ENCODE peak calls at places on chromosomes 2 and 18, in seven cellular contexts. I is cardiac muscle cell, P is AG04450, D is IMR-90, Z is adrenal gland, O is tibial artery, A is Panc1. C is an unnamed sample.

GRCh38 chr2:212935749-212936148 is 215.7 kb downstream of the IKZF2 start:
- DNase-seq in I (no peak), P (no peak), D (peak), Z (no peak), O (no peak), A (no peak), C (no peak)

GRCh38 chr2:197285361-197285760 is 25.2 kb downstream of the ANKRD44 start:
- DNase-seq in I (no peak), P (no peak), D (no peak), Z (no peak), O (no peak), A (no peak), C (no peak)

GRCh38 chr2:120132190-120132589 is 91.0 kb downstream of the TMEM185B start:
- DNase-seq in I (peak), P (no peak), D (peak), Z (no peak), O (no peak), A (no peak), C (no peak)

GRCh38 chr2:159064446-159065301 is 96.2 kb downstream of the TANC1 start:
- DNase-seq in I (peak), P (no peak), D (peak), Z (no peak), O (no peak), A (no peak), C (no peak)

GRCh38 chr2:2673406-2673805 is 342.3 kb upstream of the MYT1L start:
- DNase-seq in I (no peak), P (no peak), D (no peak), Z (no peak), O (no peak), A (no peak), C (no peak)

GRCh38 chr18:77101410-77102245 is 31.0 kb downstream of the MBP start:
- DNase-seq in I (peak), P (peak), D (peak), Z (peak), O (peak), A (peak), C (peak)

GRCh38 chr2:67037655-67038054 is 359.5 kb upstream of the ETAA1 start:
- DNase-seq in I (no peak), P (no peak), D (no peak), Z (no peak), O (no peak), A (no peak), C (peak)

GRCh38 chr2:129767987-129768386 is 211.5 kb upstream of the RAB6C start:
- DNase-seq in I (no peak), P (no peak), D (no peak), Z (no peak), O (no peak), A (no peak), C (no peak)

GRCh38 chr2:211035548-211036185 is 479.3 kb downstream of the CPS1 start:
- DNase-seq in I (peak), P (no peak), D (peak), Z (peak), O (no peak), A (no peak), C (peak)

GRCh38 chr2:145644820-145645302 is 1124.9 kb upstream of the ZEB2 start:
- DNase-seq in I (no peak), P (no peak), D (peak), Z (no peak), O (no peak), A (no peak), C (no peak)

GRCh38 chr2:100630473-100630977 is 67.7 kb downstream of the PDCL3 start:
- DNase-seq in I (no peak), P (no peak), D (no peak), Z (no peak), O (no peak), A (no peak), C (no peak)

GRCh38 chr2:197311521-197312033 is 997 bp upstream of the ANKRD44 start:
- DNase-seq in I (no peak), P (no peak), D (no peak), Z (no peak), O (no peak), A (no peak), C (no peak)

GRCh38 chr2:178674122-178674521 is 133.1 kb downstream of the TTN start:
- DNase-seq in I (no peak), P (no peak), D (no peak), Z (no peak), O (no peak), A (no peak), C (no peak)

GRCh38 chr2:73856214-73856613 is 27.5 kb downstream of the STAMBP start:
- DNase-seq in I (peak), P (peak), D (peak), Z (no peak), O (no peak), A (no peak), C (no peak)

GRCh38 chr2:177281400-177282021 is 17.0 kb upstream of the NFE2L2 start:
- DNase-seq in I (no peak), P (no peak), D (no peak), Z (no peak), O (no peak), A (no peak), C (no peak)

GRCh38 chr2:238706673-238707072 is 141.2 kb upstream of the TWIST2 start:
- DNase-seq in I (no peak), P (no peak), D (no peak), Z (no peak), O (no peak), A (no peak), C (no peak)

GRCh38 chr18:55387139-55387984 is 200.6 kb downstream of the TCF4 start:
- DNase-seq in I (no peak), P (no peak), D (no peak), Z (peak), O (no peak), A (no peak), C (no peak)
- H3K27ac ChIP-seq in I (no peak), P (no peak), D (no peak), Z (peak), O (no peak), A (no peak), C (no peak)

GRCh38 chr2:224220581-224221255 is 181.2 kb downstream of the FAM124B start:
- DNase-seq in I (no peak), P (no peak), D (peak), Z (no peak), O (no peak), A (no peak), C (no peak)

GRCh38 chr2:224217233-224217961 is 178.3 kb upstream of the SERPINE2 start:
- DNase-seq in I (no peak), P (no peak), D (no peak), Z (no peak), O (no peak), A (no peak), C (no peak)

GRCh38 chr2:224219781-224220180 is 180.7 kb upstream of the SERPINE2 start:
- DNase-seq in I (no peak), P (no peak), D (no peak), Z (no peak), O (no peak), A (no peak), C (no peak)

GRCh38 chr2:224221455-224221913 is 180.4 kb downstream of the FAM124B start:
- DNase-seq in I (peak), P (peak), D (peak), Z (no peak), O (no peak), A (no peak), C (peak)

GRCh38 chr2:224217962-224218347 is 178.9 kb upstream of the SERPINE2 start:
- DNase-seq in I (peak), P (peak), D (peak), Z (no peak), O (peak), A (no peak), C (peak)
- TF ChIP-seq CTCF in I (no peak), P (no peak), D (no peak), Z (no peak), O (no peak), A (no peak), C (no peak)

GRCh38 chr2:172856561-172856960 is 120.9 kb downstream of the RAPGEF4 start:
- DNase-seq in I (peak), P (no peak), D (no peak), Z (no peak), O (no peak), A (no peak), C (peak)
- H3K27ac ChIP-seq in I (no peak), P (no peak), D (no peak), Z (peak), O (no peak), A (no peak), C (no peak)

DNA sequence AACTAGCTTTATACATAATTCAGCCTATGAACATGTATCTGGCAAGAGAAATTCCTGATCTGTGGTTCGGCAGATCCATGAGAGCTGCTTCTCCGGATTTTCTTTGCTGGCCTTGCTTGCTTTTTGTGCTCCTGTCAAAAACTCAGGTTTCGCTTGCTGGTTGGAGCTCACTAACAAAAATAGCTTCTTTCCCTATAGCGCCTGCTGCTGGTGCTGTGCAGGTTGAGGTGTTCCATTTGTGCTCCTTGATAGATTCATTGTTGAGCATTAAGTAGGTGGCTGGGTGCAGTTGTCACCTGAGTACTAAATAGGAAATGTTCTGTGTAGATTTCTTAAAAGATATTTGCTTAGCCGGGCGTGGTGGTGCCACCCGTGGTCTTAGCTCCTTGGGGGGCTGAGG is 148.1 kb downstream of the PRPF40A start:
- DNase-seq in I (no peak), P (no peak), D (no peak), Z (no peak), O (no peak), A (no peak), C (no peak)
- TF ChIP-seq CTCF in I (no peak), P (no peak), D (no peak), Z (no peak), O (no peak), A (peak), C (no peak)

DNA sequence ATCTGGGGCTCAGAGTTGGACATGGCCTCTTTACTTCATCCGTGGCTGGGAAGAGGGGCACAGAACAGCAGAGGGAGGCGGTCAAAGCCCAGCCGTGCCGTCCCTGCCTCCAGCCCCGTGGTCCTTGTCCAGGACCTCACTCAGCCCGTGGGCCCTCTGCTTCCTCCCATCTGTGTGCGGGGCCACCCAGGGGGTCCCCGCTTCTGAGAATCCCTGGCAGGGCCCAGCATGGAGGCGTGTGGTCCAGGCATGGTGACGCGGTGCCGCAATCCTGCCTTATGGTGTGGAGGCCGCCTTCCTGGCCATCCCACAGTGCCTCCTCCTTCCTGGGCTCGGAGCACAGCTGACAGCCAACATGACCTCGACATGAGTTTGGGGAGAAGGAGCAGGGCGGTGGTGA is 232.6 kb downstream of the FAM210A start:
- DNase-seq in I (no peak), P (no peak), D (no peak), Z (no peak), O (no peak), A (no peak), C (no peak)
- H3K27ac ChIP-seq in I (no peak), P (no peak), D (no peak), Z (no peak), O (no peak), A (no peak), C (no peak)

DNA sequence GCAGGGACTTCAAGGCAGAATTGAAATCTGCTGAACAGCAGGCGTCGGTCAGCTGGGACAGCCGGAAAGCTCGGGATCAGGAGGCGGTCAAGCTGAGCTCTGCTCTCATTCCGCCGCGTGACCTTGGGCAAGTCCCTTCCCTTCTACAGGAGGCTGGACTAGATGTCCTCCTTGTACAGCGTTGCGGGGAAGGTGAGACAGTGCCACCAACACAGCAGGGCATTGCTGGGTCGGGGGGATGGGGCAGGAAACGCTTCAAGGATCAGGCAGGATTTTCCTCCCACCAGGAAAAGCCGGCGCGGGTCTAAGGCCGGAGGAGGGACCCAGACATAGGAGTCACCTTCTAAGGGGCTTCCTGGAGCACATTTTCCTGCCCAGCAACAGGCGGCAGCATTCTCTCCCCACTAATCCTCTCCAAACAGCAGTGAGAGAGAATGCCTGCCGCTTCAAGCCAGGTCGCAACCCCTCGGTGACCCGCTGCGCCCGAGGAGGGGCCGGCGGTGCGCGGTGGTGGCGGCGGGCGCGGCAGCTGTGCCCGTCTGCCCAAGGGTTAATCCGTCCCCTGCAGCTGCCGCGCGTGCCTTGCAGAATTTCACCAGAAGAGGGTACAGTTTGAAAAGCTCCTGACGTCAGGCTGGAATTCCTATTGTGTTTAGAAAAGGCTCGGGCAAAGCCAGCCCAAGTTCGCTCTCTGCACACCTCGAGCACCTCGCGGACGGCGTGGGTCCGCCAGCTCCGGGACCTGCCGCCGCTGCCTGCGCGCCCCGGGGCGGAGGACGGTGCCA is at the start of gene KCNF1:
- DNase-seq in I (peak), P (no peak), D (peak), Z (no peak), O (no peak), A (no peak), C (peak)
- TF ChIP-seq CTCF in I (peak), P (peak), D (peak), Z (no peak), O (no peak), A (peak), C (peak)

DNA sequence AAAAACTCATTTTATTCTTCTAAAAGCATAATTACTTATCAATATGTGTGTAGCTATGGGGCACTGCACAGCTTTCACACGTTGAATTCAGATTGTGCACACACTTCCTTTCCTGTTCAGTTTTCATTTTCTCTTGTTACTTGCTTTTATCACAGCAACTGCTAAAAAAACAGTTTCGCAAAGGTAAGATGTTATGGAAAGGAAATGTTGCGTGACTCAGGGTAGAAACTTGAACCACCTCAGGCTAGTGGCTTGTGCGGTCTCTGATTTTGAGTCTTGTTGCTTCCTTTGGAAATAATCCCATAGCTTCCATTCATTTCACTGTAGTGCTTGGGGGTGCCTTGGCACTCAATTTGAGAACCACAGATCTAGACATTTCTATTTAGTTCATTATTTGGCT is 171.9 kb downstream of the FMNL2 start:
- DNase-seq in I (peak), P (no peak), D (peak), Z (no peak), O (no peak), A (peak), C (no peak)
- H3K27ac ChIP-seq in I (no peak), P (no peak), D (no peak), Z (no peak), O (no peak), A (peak), C (no peak)

C was measured in hepatocyte.